ENCODE peak calls at places on chromosomes 7 and 10, in five cellular contexts. One of them, this sample, is unnamed.
A peak's percentile ranks its signal among the peaks of the same experiment; 100 is the strongest.

GRCh38 chr7:38675500-38676106 is 44.4 kb upstream of the AMPH start:
- DNase-seq in fibroblast of villous mesenchyme: peak; percentile 12
- DNase-seq in thyroid gland: no peak
- DNase-seq in stomach: no peak
- DNase-seq in neuronal stem cell: no peak
- DNase-seq in this sample: no peak

GRCh38 chr7:23713285-23714235 is 3.5 kb downstream of the STK31 start:
- DNase-seq in fibroblast of villous mesenchyme: peak; percentile 10
- DNase-seq in thyroid gland: no peak
- DNase-seq in stomach: no peak
- DNase-seq in neuronal stem cell: no peak
- DNase-seq in this sample: no peak

GRCh38 chr10:88680958-88681357 is 16.7 kb downstream of the LIPF start:
- DNase-seq in fibroblast of villous mesenchyme: no peak
- DNase-seq in thyroid gland: no peak
- DNase-seq in stomach: no peak
- DNase-seq in neuronal stem cell: no peak
- DNase-seq in this sample: no peak

GRCh38 chr7:41886906-41887311 is 184.0 kb upstream of the INHBA start:
- DNase-seq in fibroblast of villous mesenchyme: peak; percentile 92
- DNase-seq in thyroid gland: no peak
- DNase-seq in stomach: peak; percentile 28
- DNase-seq in neuronal stem cell: no peak
- DNase-seq in this sample: no peak

GRCh38 chr10:60664859-60665258 is 113.4 kb upstream of the CDK1 start:
- DNase-seq in fibroblast of villous mesenchyme: no peak
- DNase-seq in thyroid gland: no peak
- DNase-seq in stomach: no peak
- DNase-seq in neuronal stem cell: no peak
- DNase-seq in this sample: no peak

GRCh38 chr10:35003906-35004305 is 86.2 kb downstream of the CUL2 start:
- DNase-seq in fibroblast of villous mesenchyme: no peak
- DNase-seq in thyroid gland: no peak
- DNase-seq in stomach: no peak
- DNase-seq in neuronal stem cell: no peak
- DNase-seq in this sample: no peak

GRCh38 chr7:66247387-66248078 is 42.4 kb downstream of the TPST1 start:
- DNase-seq in fibroblast of villous mesenchyme: no peak
- DNase-seq in thyroid gland: no peak
- DNase-seq in stomach: no peak
- DNase-seq in neuronal stem cell: no peak
- DNase-seq in this sample: no peak

GRCh38 chr10:117165557-117166419 is 27.7 kb upstream of the VAX1 start:
- DNase-seq in fibroblast of villous mesenchyme: peak; percentile 32
- DNase-seq in thyroid gland: peak; percentile 21
- DNase-seq in stomach: no peak
- DNase-seq in neuronal stem cell: peak; percentile 75
- DNase-seq in this sample: no peak

GRCh38 chr7:155644971-155645509 is 579 bp downstream of the RBM33 start:
- DNase-seq in fibroblast of villous mesenchyme: peak; percentile 36
- DNase-seq in thyroid gland: peak; percentile 33
- DNase-seq in stomach: peak; percentile 32
- DNase-seq in neuronal stem cell: peak; percentile 24
- DNase-seq in this sample: peak; percentile 19

GRCh38 chr10:36602374-36602773 is 523.0 kb upstream of the ANKRD30A start:
- DNase-seq in fibroblast of villous mesenchyme: peak; percentile 50
- DNase-seq in thyroid gland: no peak
- DNase-seq in stomach: no peak
- DNase-seq in neuronal stem cell: no peak
- DNase-seq in this sample: no peak

GRCh38 chr7:46385662-46386309 is 464.7 kb upstream of the IGFBP3 start:
- DNase-seq in fibroblast of villous mesenchyme: peak; percentile 92
- DNase-seq in thyroid gland: no peak
- DNase-seq in stomach: no peak
- DNase-seq in neuronal stem cell: no peak
- DNase-seq in this sample: no peak

GRCh38 chr10:5942001-5942400 is 35.3 kb downstream of the IL15RA start:
- DNase-seq in fibroblast of villous mesenchyme: no peak
- DNase-seq in thyroid gland: no peak
- DNase-seq in stomach: no peak
- DNase-seq in neuronal stem cell: no peak
- DNase-seq in this sample: no peak

GRCh38 chr7:4201566-4201965 is 480.5 kb upstream of the FOXK1 start:
- DNase-seq in fibroblast of villous mesenchyme: no peak
- DNase-seq in thyroid gland: no peak
- DNase-seq in stomach: no peak
- DNase-seq in neuronal stem cell: no peak
- DNase-seq in this sample: no peak

GRCh38 chr7:133853706-133854276 is 273.3 kb upstream of the LRGUK start:
- DNase-seq in fibroblast of villous mesenchyme: peak; percentile 50
- DNase-seq in thyroid gland: peak; percentile 27
- DNase-seq in stomach: peak; percentile 32
- DNase-seq in neuronal stem cell: peak; percentile 26
- DNase-seq in this sample: peak; percentile 85

GRCh38 chr7:38276096-38276857 is 2.8 kb upstream of the TARP start:
- DNase-seq in fibroblast of villous mesenchyme: no peak
- DNase-seq in thyroid gland: no peak
- DNase-seq in stomach: no peak
- DNase-seq in neuronal stem cell: no peak
- DNase-seq in this sample: no peak

GRCh38 chr10:478471-479245 is 210.8 kb downstream of the DIP2C start:
- DNase-seq in fibroblast of villous mesenchyme: no peak
- DNase-seq in thyroid gland: no peak
- DNase-seq in stomach: no peak
- DNase-seq in neuronal stem cell: no peak
- DNase-seq in this sample: no peak

GRCh38 chr10:12656518-12657142 is 307.3 kb downstream of the CAMK1D start:
- DNase-seq in fibroblast of villous mesenchyme: peak; percentile 74
- DNase-seq in thyroid gland: no peak
- DNase-seq in stomach: no peak
- DNase-seq in neuronal stem cell: peak; percentile 14
- DNase-seq in this sample: peak; percentile 80

GRCh38 chr7:95636140-95636539 is 39.8 kb upstream of the PDK4 start:
- DNase-seq in fibroblast of villous mesenchyme: no peak
- DNase-seq in thyroid gland: no peak
- DNase-seq in stomach: no peak
- DNase-seq in neuronal stem cell: no peak
- DNase-seq in this sample: peak; percentile 49

GRCh38 chr10:110355922-110356627 is 51.4 kb upstream of the SMNDC1 start:
- DNase-seq in fibroblast of villous mesenchyme: no peak
- DNase-seq in thyroid gland: no peak
- DNase-seq in stomach: no peak
- DNase-seq in neuronal stem cell: no peak
- DNase-seq in this sample: no peak
- H3K4me3 ChIP-seq in fibroblast of villous mesenchyme: no peak overlapping the region
- H3K4me3 ChIP-seq in thyroid gland: no peak overlapping the region
- H3K4me3 ChIP-seq in stomach: no peak overlapping the region
- H3K4me3 ChIP-seq in neuronal stem cell: no peak overlapping the region
- H3K4me3 ChIP-seq in this sample: no peak overlapping the region

DNA sequence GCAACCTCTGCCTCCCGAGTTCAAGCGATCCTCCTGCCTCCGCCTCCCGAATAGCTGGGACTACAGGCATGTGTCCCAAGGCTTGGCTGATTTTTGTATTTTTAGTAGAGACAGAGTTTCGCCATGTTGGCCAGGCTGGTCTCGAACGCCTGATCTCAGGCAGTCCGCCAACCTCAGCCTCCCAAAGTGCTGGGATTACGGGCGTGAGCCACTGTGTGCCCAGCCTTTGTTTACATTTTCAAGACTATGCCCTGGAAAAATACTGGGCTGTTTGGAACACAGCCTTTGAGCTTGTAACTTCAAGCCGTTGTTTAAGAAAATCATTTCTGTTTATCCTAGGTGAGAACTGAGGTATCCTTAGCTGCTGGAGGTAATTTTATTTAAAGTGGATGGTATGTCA is 1.9 kb downstream of the ZKSCAN1 start:
- DNase-seq in fibroblast of villous mesenchyme: peak; percentile 56
- DNase-seq in thyroid gland: peak; percentile 10
- DNase-seq in stomach: peak; percentile 84
- DNase-seq in neuronal stem cell: no peak
- DNase-seq in this sample: no peak
- H3K4me3 ChIP-seq in fibroblast of villous mesenchyme: peak overlapping the region; percentile 88
- H3K4me3 ChIP-seq in thyroid gland: no peak overlapping the region
- H3K4me3 ChIP-seq in stomach: peak overlapping the region; percentile 99
- H3K4me3 ChIP-seq in neuronal stem cell: no peak overlapping the region
- H3K4me3 ChIP-seq in this sample: no peak overlapping the region

DNA sequence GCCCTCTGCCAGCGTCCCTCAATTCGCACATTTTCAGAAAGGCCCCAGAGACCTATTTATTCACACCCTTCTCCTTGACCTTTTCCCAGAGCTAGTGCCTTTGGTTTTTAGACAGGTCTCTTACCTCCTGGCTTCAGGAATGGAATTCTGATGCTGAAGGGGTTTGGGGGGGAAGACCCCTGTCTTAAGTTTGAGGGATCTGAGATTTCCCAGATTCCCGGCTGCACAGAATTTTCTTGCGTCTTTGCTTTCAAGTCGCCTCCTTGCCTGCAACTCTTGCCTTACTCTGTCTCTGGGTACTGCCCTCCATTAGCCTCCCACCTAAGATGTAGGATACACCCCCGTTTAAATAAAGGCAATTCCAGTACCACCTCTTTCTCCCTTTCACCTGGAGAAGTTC is 1.9 kb downstream of the GATA3 start:
- DNase-seq in fibroblast of villous mesenchyme: no peak
- DNase-seq in thyroid gland: no peak
- DNase-seq in stomach: no peak
- DNase-seq in neuronal stem cell: peak; percentile 15
- DNase-seq in this sample: no peak
- H3K4me3 ChIP-seq in fibroblast of villous mesenchyme: no peak overlapping the region
- H3K4me3 ChIP-seq in thyroid gland: peak overlapping the region; percentile 50
- H3K4me3 ChIP-seq in stomach: peak overlapping the region; percentile 38
- H3K4me3 ChIP-seq in neuronal stem cell: no peak overlapping the region
- H3K4me3 ChIP-seq in this sample: peak overlapping the region; percentile 80

DNA sequence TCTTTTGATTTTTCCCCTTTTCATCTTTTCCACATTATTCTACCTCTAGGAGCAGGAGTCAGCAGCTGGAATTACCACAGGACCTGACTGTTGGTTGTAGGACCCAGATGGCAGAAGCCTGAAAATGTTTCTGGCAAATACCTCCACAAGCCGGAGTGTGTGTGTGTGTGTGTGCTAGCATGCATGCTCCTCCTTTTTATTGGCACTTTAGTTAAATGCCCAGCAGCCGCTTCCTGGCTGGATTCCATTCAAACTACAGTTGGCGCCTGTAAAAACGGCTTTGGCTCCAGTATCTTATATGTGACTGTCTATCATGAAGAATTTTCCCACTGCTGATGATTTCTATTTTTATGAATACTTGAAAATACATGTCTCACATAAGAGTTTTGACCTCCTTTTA is 319.7 kb upstream of the SP4 start:
- DNase-seq in fibroblast of villous mesenchyme: no peak
- DNase-seq in thyroid gland: peak; percentile 47
- DNase-seq in stomach: peak; percentile 58
- DNase-seq in neuronal stem cell: no peak
- DNase-seq in this sample: no peak
- H3K4me3 ChIP-seq in fibroblast of villous mesenchyme: no peak overlapping the region
- H3K4me3 ChIP-seq in thyroid gland: no peak overlapping the region
- H3K4me3 ChIP-seq in stomach: no peak overlapping the region
- H3K4me3 ChIP-seq in neuronal stem cell: no peak overlapping the region
- H3K4me3 ChIP-seq in this sample: no peak overlapping the region

DNA sequence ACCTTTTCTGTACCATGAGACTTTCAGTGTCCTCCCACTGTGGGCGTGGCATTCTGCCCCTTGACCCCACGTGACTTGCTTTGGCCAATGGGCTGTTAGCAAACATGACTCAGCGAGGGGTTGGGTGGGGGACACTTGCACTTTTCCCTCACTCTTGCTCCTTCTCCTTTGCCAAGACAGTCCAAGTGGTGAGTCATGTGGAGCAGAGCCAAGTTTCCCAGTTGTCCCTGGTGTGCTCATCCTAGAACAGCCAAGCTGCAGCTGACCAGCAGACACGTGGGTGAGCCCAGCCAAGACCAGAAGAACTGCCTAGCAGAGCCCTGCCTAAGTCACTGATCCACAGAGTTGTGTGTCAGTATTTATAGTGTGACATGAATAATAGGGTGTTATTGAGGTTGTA is 82.8 kb upstream of the CPXM2 start:
- DNase-seq in fibroblast of villous mesenchyme: peak; percentile 17
- DNase-seq in thyroid gland: no peak
- DNase-seq in stomach: no peak
- DNase-seq in neuronal stem cell: no peak
- DNase-seq in this sample: no peak
- H3K4me3 ChIP-seq in fibroblast of villous mesenchyme: no peak overlapping the region
- H3K4me3 ChIP-seq in thyroid gland: no peak overlapping the region
- H3K4me3 ChIP-seq in stomach: no peak overlapping the region
- H3K4me3 ChIP-seq in neuronal stem cell: peak overlapping the region; percentile 38
- H3K4me3 ChIP-seq in this sample: no peak overlapping the region

DNA sequence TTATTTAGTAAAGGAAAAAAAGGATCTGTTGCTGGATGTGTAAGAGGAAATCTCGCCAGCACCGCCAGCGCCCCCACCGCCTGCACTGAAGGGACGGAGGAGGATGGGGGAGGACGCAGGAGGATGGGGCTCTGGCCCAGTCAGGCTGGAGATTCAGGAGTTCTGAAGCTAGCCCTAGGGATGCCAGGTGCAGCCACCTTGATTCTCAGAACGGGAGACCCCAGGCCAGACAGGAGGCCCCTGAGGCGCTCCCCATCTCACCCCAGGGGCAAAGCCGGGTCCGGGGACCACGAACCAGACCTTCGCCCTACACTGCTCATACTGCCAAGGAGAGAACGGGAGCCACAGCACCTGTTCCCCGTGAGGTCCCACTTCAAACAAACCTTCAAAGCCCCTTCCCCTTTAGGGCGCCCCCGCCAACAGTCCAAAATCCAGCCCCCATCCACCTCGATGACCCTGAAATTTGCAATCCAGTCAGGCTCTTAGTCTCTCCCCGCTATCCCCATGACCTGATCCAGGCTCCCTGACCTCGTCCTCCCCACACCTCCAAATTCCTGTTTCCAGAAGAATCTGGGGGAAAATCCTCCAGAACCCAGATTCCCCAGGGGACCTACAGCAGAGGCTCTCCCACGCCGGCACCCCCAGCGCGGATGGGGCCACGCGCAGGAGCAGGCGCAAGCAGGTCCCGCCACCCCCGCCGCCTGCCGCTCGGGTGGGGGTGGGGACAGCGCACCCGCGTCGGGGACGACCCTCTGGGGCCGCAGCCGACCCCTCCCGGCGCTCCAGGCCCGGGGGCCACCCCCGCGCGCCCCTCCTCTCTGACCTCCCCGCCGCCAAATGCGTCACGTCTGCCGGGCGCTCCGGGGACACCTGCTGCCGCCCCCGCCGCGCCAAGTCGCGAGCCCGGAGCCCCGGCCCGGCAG is 929 bp downstream of the CAMK2B start:
- DNase-seq in fibroblast of villous mesenchyme: no peak
- DNase-seq in thyroid gland: no peak
- DNase-seq in stomach: no peak
- DNase-seq in neuronal stem cell: no peak
- DNase-seq in this sample: no peak
- H3K4me3 ChIP-seq in fibroblast of villous mesenchyme: no peak overlapping the region
- H3K4me3 ChIP-seq in thyroid gland: peak overlapping the region; percentile 39
- H3K4me3 ChIP-seq in stomach: peak overlapping the region; percentile 23
- H3K4me3 ChIP-seq in neuronal stem cell: peak overlapping the region; percentile 84
- H3K4me3 ChIP-seq in this sample: no peak overlapping the region